ENCODE peak calls at places on chromosomes 3 and 15, in five cellular contexts. One of them, this sample, is unnamed.

GRCh38 chr3:190132376-190132775 is 11.7 kb upstream of the P3H2 start:
- DNase-seq in H1: no peak
- DNase-seq in GM12878: no peak
- DNase-seq in K562: no peak
- DNase-seq in HepG2: no peak
- DNase-seq in this sample: no peak

GRCh38 chr3:3906171-3906570 is 106.9 kb downstream of the LRRN1 start:
- DNase-seq in GM12878: no peak
- DNase-seq in H1: no peak
- DNase-seq in K562: no peak
- DNase-seq in HepG2: no peak
- DNase-seq in this sample: no peak

GRCh38 chr3:195143221-195143620 is 127.7 kb downstream of the XXYLT1 start:
- DNase-seq in K562: no peak
- DNase-seq in HepG2: no peak
- DNase-seq in H1: no peak
- DNase-seq in GM12878: no peak
- DNase-seq in this sample: no peak

GRCh38 chr3:70822777-70823176 is 510.3 kb upstream of the MDFIC2 start:
- DNase-seq in H1: no peak
- DNase-seq in GM12878: no peak
- DNase-seq in HepG2: no peak
- DNase-seq in K562: no peak
- DNase-seq in this sample: no peak

GRCh38 chr15:91779960-91780359 is 73.5 kb upstream of the SLCO3A1 start:
- DNase-seq in HepG2: no peak
- DNase-seq in K562: no peak
- DNase-seq in H1: no peak
- DNase-seq in GM12878: no peak
- DNase-seq in this sample: no peak

GRCh38 chr15:57348081-57348480 is 28.2 kb upstream of the CGNL1 start:
- DNase-seq in K562: no peak
- DNase-seq in GM12878: no peak
- DNase-seq in H1: no peak
- DNase-seq in HepG2: no peak
- DNase-seq in this sample: no peak

GRCh38 chr3:50265988-50266387 is 3.0 kb upstream of the SEMA3B start:
- DNase-seq in K562: no peak
- DNase-seq in GM12878: no peak
- DNase-seq in HepG2: no peak
- DNase-seq in H1: no peak
- DNase-seq in this sample: no peak

GRCh38 chr15:67880651-67881182 is 40.9 kb upstream of the RNU6-1 start:
- DNase-seq in K562: peak; percentile 49
- DNase-seq in H1: no peak
- DNase-seq in GM12878: no peak
- DNase-seq in HepG2: peak; percentile 70
- DNase-seq in this sample: no peak

GRCh38 chr3:147368151-147368550 is 38.2 kb downstream of the ZIC4 start:
- DNase-seq in GM12878: no peak
- DNase-seq in K562: no peak
- DNase-seq in H1: no peak
- DNase-seq in HepG2: no peak
- DNase-seq in this sample: no peak
- TF ChIP-seq EZH2 in GM12878: no peak
- TF ChIP-seq EZH2 in K562: no peak
- TF ChIP-seq EZH2 in H1: no peak
- TF ChIP-seq EZH2 in HepG2: no peak
- TF ChIP-seq EZH2 in this sample: no peak

DNA sequence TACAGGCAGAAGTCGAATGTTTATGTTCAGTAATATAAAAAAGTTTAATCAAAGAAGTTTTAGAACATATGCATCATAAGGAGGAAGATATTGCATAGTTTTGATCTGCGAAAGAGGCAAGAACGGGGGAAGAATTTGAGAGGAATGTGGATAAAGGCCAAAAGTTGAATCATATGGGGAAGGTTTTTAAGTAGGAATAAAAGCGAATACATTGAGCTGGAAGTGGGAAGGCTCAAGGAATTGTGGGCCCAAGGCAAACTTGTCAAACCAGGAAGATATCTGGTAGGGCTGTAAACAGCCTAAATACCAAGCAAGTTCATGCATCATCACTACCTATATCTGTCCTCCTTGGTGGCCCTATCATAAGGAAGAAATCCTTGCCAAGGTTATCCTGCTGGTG is 186.9 kb downstream of the MAGI1 start:
- DNase-seq in K562: no peak
- DNase-seq in GM12878: no peak
- DNase-seq in HepG2: no peak
- DNase-seq in H1: no peak
- DNase-seq in this sample: no peak
- TF ChIP-seq ATF3 in K562: no peak
- TF ChIP-seq ATF3 in GM12878: no peak
- TF ChIP-seq ATF3 in HepG2: no peak
- TF ChIP-seq ATF3 in H1: no peak
- TF ChIP-seq ATF3 in this sample: no peak

GRCh38 chr3:184771748-184772147 is 40.2 kb upstream of the VPS8 start:
- DNase-seq in GM12878: no peak
- DNase-seq in K562: no peak
- DNase-seq in HepG2: no peak
- DNase-seq in H1: no peak
- DNase-seq in this sample: no peak

GRCh38 chr3:184774996-184775715 is 36.8 kb upstream of the VPS8 start:
- DNase-seq in K562: no peak
- DNase-seq in GM12878: no peak
- DNase-seq in H1: no peak
- DNase-seq in HepG2: no peak
- DNase-seq in this sample: no peak

GRCh38 chr3:184772667-184773272 is 39.2 kb upstream of the VPS8 start:
- DNase-seq in GM12878: no peak
- DNase-seq in HepG2: no peak
- DNase-seq in H1: no peak
- DNase-seq in K562: no peak
- DNase-seq in this sample: no peak

GRCh38 chr3:184771158-184771730 is 40.7 kb upstream of the VPS8 start:
- DNase-seq in K562: no peak
- DNase-seq in H1: no peak
- DNase-seq in HepG2: no peak
- DNase-seq in GM12878: no peak
- DNase-seq in this sample: no peak

GRCh38 chr3:184773341-184774186 is 38.4 kb upstream of the VPS8 start:
- DNase-seq in GM12878: no peak
- DNase-seq in K562: no peak
- DNase-seq in HepG2: no peak
- DNase-seq in H1: no peak
- DNase-seq in this sample: no peak
- TF ChIP-seq EZH2 in GM12878: no peak
- TF ChIP-seq EZH2 in K562: no peak
- TF ChIP-seq EZH2 in HepG2: no peak
- TF ChIP-seq EZH2 in H1: no peak
- TF ChIP-seq EZH2 in this sample: no peak

GRCh38 chr3:110021659-110022058 is 684.3 kb upstream of the DPPA4 start:
- DNase-seq in H1: no peak
- DNase-seq in GM12878: no peak
- DNase-seq in HepG2: no peak
- DNase-seq in K562: no peak
- DNase-seq in this sample: no peak

GRCh38 chr3:110031975-110032374 is 694.6 kb upstream of the DPPA4 start:
- DNase-seq in HepG2: no peak
- DNase-seq in H1: no peak
- DNase-seq in K562: no peak
- DNase-seq in GM12878: no peak
- DNase-seq in this sample: no peak

GRCh38 chr3:110027446-110027845 is 690.1 kb upstream of the DPPA4 start:
- DNase-seq in H1: no peak
- DNase-seq in GM12878: no peak
- DNase-seq in K562: no peak
- DNase-seq in HepG2: no peak
- DNase-seq in this sample: peak; percentile 8

DNA sequence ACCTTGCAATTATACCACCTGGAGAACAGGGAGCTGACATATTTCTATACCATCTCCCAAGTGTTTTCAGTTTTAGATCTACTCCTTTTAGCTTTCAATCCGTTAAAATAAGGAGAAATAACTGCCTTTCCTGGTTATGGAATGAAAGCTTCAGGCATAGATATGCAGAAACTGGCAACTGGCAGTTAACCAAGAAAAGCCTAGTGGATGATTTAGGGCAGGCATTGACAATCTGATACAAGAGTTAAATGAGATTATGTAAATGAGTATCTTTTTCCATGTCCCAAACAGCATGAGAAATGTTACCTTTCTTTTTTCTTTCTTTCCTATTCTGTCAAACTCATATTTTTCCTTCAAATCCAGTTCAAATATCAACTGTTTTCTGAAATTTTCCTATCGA is 689.1 kb upstream of the DPPA4 start:
- DNase-seq in GM12878: no peak
- DNase-seq in HepG2: no peak
- DNase-seq in K562: no peak
- DNase-seq in H1: no peak
- DNase-seq in this sample: no peak
- TF ChIP-seq ATF3 in GM12878: no peak
- TF ChIP-seq ATF3 in HepG2: no peak
- TF ChIP-seq ATF3 in K562: no peak
- TF ChIP-seq ATF3 in H1: no peak
- TF ChIP-seq ATF3 in this sample: no peak